ENCODE peak calls at places on chromosomes 7 and 10, in eight cellular contexts. P is GM12878, T is OCI-LY7, B is mesenchymal stem cell, A is keratinocyte, W is HepG2, Y is cardiac muscle cell, M is tibial nerve. C is an unnamed sample. For H3K4me1, the result is how much of the 10 kb centered on the place peaks cover.

GRCh38 chr10:7432884-7433726 is 22.3 kb upstream of the SFMBT2 start:
- DNase-seq in B (no peak), M (no peak), Y (no peak), P (no peak), W (no peak), A (no peak), T (no peak), C (no peak)

GRCh38 chr10:103669243-103669929 is 175.9 kb downstream of the NEURL1 start:
- DNase-seq in A (no peak), T (no peak), M (no peak), B (no peak), Y (no peak), W (no peak), P (no peak), C (no peak)

GRCh38 chr10:23912884-23913401 is 296.0 kb upstream of the KIAA1217 start:
- DNase-seq in W (no peak), T (no peak), Y (peak), B (no peak), M (no peak), P (no peak), A (no peak), C (no peak)

GRCh38 chr10:117409549-117410283 is 34.5 kb upstream of the PDZD8 start:
- DNase-seq in B (no peak), T (no peak), W (no peak), A (no peak), Y (no peak), M (no peak), P (no peak), C (no peak)

GRCh38 chr10:557792-558328 is 131.6 kb downstream of the DIP2C start:
- DNase-seq in T (peak), P (no peak), A (no peak), B (peak), M (no peak), W (no peak), Y (no peak), C (no peak)

GRCh38 chr7:81715984-81716588 is 53.8 kb downstream of the HGF start:
- DNase-seq in B (peak), M (no peak), A (no peak), Y (peak), P (no peak), T (no peak), W (peak), C (no peak)

GRCh38 chr10:101052285-101052684 is 9.5 kb upstream of the KAZALD1 start:
- DNase-seq in Y (no peak), W (no peak), A (no peak), P (no peak), M (no peak), T (no peak), B (peak), C (peak)

GRCh38 chr10:50224330-50224952 is 26.9 kb downstream of the ASAH2 start:
- DNase-seq in B (peak), W (peak), T (peak), P (peak), Y (peak), M (peak), A (peak), C (peak)

GRCh38 chr10:75658496-75658895 is 227.1 kb downstream of the LRMDA start:
- DNase-seq in W (no peak), A (no peak), M (no peak), T (no peak), B (no peak), P (no peak), Y (no peak), C (no peak)

GRCh38 chr7:76296743-76297740 is 5.4 kb upstream of the HSPB1 start:
- DNase-seq in Y (no peak), P (no peak), T (no peak), M (peak), A (no peak), W (peak), B (peak), C (no peak)

GRCh38 chr7:100384623-100385372 is 11.5 kb downstream of the PILRA start:
- DNase-seq in A (no peak), T (no peak), M (no peak), W (no peak), B (no peak), P (no peak), Y (no peak), C (no peak)
- H3K4me1 ChIP-seq in A (under half), T (under half), M (under half), W (under half), B (under half), P (under half), Y (under half), C (under half)

DNA sequence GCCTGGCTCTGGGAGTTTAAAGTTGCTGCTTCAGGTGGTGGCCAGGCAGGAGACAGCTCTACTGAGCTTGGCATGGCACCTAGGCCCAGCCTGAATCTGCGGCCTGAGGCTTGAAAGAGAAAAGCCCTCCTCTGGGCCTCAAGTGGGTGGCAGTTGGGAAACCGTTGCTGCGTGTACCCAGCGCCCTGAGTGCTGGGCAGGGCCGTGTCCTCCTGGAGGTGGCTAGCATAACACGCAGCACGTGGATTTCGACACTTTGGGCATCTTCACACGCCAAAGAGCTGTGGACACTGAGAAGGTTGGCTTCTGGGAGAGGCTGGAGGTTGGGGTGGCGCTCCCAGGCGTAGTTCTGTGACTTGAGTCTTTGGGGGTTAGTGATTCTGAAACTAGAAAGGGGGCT is 2.5 kb downstream of the ZNF316 start:
- DNase-seq in T (no peak), A (no peak), M (no peak), W (no peak), B (no peak), Y (no peak), P (no peak), C (no peak)
- H3K27ac ChIP-seq in T (no peak), A (no peak), M (no peak), W (no peak), B (no peak), Y (no peak), P (no peak), C (no peak)

GRCh38 chr10:31919010-31919409 is 9.6 kb downstream of the ARHGAP12 start:
- DNase-seq in T (no peak), B (no peak), A (no peak), W (no peak), P (no peak), M (no peak), Y (no peak), C (no peak)
- H3K4me1 ChIP-seq in T (under half), B (under half), A (under half), W (half or more), P (under half), M (under half), Y (under half), C (under half)

DNA sequence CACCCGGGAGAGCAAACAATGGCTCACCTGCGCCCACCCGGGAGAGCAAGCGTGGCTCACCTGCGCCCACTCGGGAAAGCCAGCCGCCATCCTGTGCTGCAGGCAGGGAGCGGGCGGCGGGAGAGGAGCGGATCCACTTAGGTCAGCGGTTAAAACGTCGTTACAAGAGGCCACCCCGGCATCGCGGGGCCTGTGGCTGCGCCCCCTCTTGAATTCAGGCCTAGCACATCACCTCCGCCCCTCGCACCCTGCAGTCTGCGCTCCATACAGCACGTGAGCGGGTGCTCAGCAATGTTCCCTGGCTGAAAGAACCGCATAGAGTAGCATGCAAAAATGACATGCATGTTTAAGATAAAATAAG is 521 bp upstream of the FIGNL1 start:
- DNase-seq in W (no peak), A (no peak), Y (no peak), P (no peak), T (no peak), B (no peak), M (no peak), C (peak)
- H3K27ac ChIP-seq in W (no peak), A (peak), Y (no peak), P (peak), T (no peak), B (no peak), M (peak), C (no peak)

DNA sequence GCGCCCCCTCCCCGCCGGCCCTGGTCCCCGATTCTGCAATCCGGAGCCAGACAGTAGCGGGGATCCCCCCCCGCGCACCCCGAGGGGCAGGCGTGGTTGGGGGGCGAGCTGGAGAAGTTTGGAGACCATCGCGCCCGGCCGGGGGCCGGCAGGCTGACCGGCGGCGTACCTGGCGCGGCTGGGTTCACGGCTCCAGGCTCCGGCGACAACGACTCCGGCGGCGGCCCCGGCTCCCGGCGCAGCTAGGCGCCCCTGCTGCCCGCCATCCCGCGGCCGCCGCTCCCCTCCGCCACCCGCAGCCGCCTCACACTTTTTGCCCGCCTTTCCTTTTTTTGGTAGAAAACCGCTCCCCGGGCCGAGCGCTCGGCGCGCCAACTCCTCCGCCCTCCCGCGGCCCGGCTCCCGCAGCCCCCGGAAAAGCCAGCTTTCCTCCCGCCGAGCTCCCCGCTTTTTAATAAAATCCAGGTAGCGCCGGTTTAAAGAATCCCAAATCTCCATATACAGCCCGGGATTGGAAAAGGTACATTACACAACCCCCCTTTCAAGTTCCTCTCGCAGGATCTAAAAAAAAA is at the start of gene TNRC18:
- DNase-seq in W (no peak), B (no peak), M (peak), T (peak), Y (peak), A (no peak), P (no peak), C (peak)
- H3K4me1 ChIP-seq in W (under half), B (under half), M (under half), T (under half), Y (under half), A (under half), P (under half), C (under half)

GRCh38 chr7:109527833-109528232 is 958.2 kb downstream of the DNAJB9 start:
- DNase-seq in M (no peak), P (no peak), A (no peak), B (no peak), W (no peak), T (no peak), Y (no peak), C (no peak)
- H3K27ac ChIP-seq in M (no peak), P (no peak), A (no peak), B (no peak), W (no peak), T (no peak), Y (no peak), C (no peak)

GRCh38 chr7:148852272-148852671 is 31.8 kb downstream of the EZH2 start:
- DNase-seq in Y (no peak), A (no peak), W (no peak), T (no peak), P (no peak), B (no peak), M (no peak), C (no peak)
- H3K4me1 ChIP-seq in Y (under half), A (under half), W (under half), T (under half), P (under half), B (under half), M (under half), C (under half)

C was measured in adrenal gland.